ENCODE peak calls at places on chromosomes 4 and X, in five cellular contexts. Y, H, B, J and U are unnamed samples.
A peak's percentile ranks its signal among the peaks of the same experiment; 100 is the strongest.

GRCh38 chr4:119946359-119946758 is 120.3 kb downstream of the MAD2L1 start:
- DNase-seq in Y (no peak), H (no peak), B (no peak), J (no peak), U (no peak)

GRCh38 chrX:110341189-110342035 is 17.2 kb upstream of the RTL9 start:
- DNase-seq in Y (no peak), H (no peak), B (no peak), J (no peak), U (no peak)

GRCh38 chr4:33837043-33837442 is 2407.3 kb downstream of the ARAP2 start:
- DNase-seq in Y (no peak), H (no peak), B (no peak), J (no peak), U (no peak)

GRCh38 chrX:138150709-138151108 is 560.8 kb downstream of the FGF13 start:
- DNase-seq in Y (no peak), H (no peak), B (no peak), J (no peak), U (no peak)

GRCh38 chr4:175932116-175932515 is 120.1 kb upstream of the GPM6A start:
- DNase-seq in Y (no peak), H (no peak), B (no peak), J (no peak), U (no peak)

GRCh38 chr4:80767944-80768343 is 262.6 kb upstream of the BMP3 start:
- DNase-seq in Y (no peak), H (no peak), B (no peak), J (no peak), U (no peak)

GRCh38 chrX:64291106-64291505 is 60.7 kb upstream of the ASB12 start:
- DNase-seq in Y (no peak), H (no peak), B (no peak), J (no peak), U (no peak)

GRCh38 chr4:89563431-89563830 is 255.8 kb upstream of the GPRIN3 start:
- DNase-seq in Y (no peak), H (no peak), B (no peak), J (no peak), U (no peak)

GRCh38 chr4:185004562-185005208 is 13.6 kb upstream of the HELT start:
- DNase-seq in Y (peak; percentile 16), H (peak; percentile 12), B (peak; percentile 55), J (peak; percentile 73), U (peak; percentile 54)

GRCh38 chr4:7322166-7322991 is 112.4 kb downstream of the PSAPL1 start:
- DNase-seq in Y (no peak), H (no peak), B (no peak), J (no peak), U (no peak)

GRCh38 chr4:118783887-118784286 is 52.0 kb downstream of the SEC24D start:
- DNase-seq in Y (no peak), H (peak; percentile 21), B (no peak), J (no peak), U (no peak)

GRCh38 chr4:74638001-74638400 is 156.3 kb downstream of the BTC start:
- DNase-seq in Y (no peak), H (no peak), B (no peak), J (no peak), U (no peak)

GRCh38 chrX:153414838-153415552 is 3.7 kb downstream of the ZFP92 start:
- DNase-seq in Y (no peak), H (peak; percentile 11), B (no peak), J (no peak), U (no peak)

GRCh38 chr4:170274616-170275015 is 184.9 kb upstream of the AADAT start:
- DNase-seq in Y (no peak), H (no peak), B (no peak), J (no peak), U (no peak)

GRCh38 chr4:169802871-169803270 is 45.1 kb upstream of the HPF1 start:
- DNase-seq in Y (no peak), H (no peak), B (no peak), J (no peak), U (no peak)

GRCh38 chr4:171947389-171947788 is 134.2 kb downstream of the GALNTL6 start:
- DNase-seq in Y (no peak), H (no peak), B (no peak), J (no peak), U (no peak)

GRCh38 chr4:24753519-24753918 is 41.9 kb upstream of the SOD3 start:
- DNase-seq in Y (no peak), H (no peak), B (no peak), J (no peak), U (no peak)

GRCh38 chr4:80875642-80876041 is 154.9 kb upstream of the BMP3 start:
- DNase-seq in Y (no peak), H (no peak), B (no peak), J (no peak), U (no peak)

GRCh38 chr4:40577588-40578253 is 51.9 kb downstream of the RBM47 start:
- DNase-seq in Y (no peak), H (no peak), B (no peak), J (no peak), U (no peak)

GRCh38 chr4:40575846-40576245 is 53.8 kb downstream of the RBM47 start:
- DNase-seq in Y (no peak), H (no peak), B (no peak), J (no peak), U (peak; percentile 52)

GRCh38 chr4:40579983-40580382 is 49.7 kb downstream of the RBM47 start:
- DNase-seq in Y (no peak), H (no peak), B (no peak), J (no peak), U (no peak)

GRCh38 chr4:40573593-40574311 is 55.9 kb downstream of the RBM47 start:
- DNase-seq in Y (no peak), H (no peak), B (no peak), J (no peak), U (peak; percentile 67)

GRCh38 chr4:40576651-40577480 is 52.8 kb downstream of the RBM47 start:
- DNase-seq in Y (peak; percentile 82), H (peak; percentile 48), B (peak; percentile 85), J (peak; percentile 83), U (no peak)
- TF ChIP-seq EP300 in Y (no peak), H (no peak), B (no peak), J (no peak), U (peak; percentile 68)

GRCh38 chr4:138230048-138230447 is 12.1 kb downstream of the SLC7A11 start:
- DNase-seq in Y (no peak), H (no peak), B (no peak), J (no peak), U (no peak)

GRCh38 chr4:138233313-138233712 is 8.8 kb downstream of the SLC7A11 start:
- DNase-seq in Y (no peak), H (no peak), B (no peak), J (no peak), U (no peak)

GRCh38 chr4:138235419-138235952 is 6.7 kb downstream of the SLC7A11 start:
- DNase-seq in Y (no peak), H (no peak), B (no peak), J (no peak), U (no peak)

GRCh38 chr4:138234254-138234653 is 7.9 kb downstream of the SLC7A11 start:
- DNase-seq in Y (no peak), H (no peak), B (no peak), J (no peak), U (no peak)

DNA sequence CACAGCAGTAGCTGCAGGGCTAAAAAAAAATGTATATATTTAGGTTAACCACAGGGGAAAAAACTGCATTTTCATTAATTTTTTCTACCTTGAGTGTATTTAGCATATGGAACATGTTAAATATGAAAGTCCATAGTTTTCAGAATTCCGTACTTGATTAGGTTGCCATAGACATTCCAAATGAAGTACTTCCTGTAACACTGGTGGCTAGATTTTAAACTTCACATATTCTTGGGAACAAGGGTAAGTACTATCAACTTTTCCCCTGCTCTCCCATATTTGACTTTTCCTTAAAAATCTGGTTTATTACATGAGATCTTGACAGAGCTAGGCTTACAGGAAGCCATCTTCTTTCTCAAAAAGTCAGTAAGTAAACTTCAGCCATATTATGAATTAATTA is 9.8 kb downstream of the SLC7A11 start:
- DNase-seq in Y (no peak), H (no peak), B (no peak), J (no peak), U (no peak)
- H3K4me1 ChIP-seq in Y (peaks cover 7% of the 10 kb centered on the region), H (no peaks in the 10 kb centered on the region), B (no peaks in the 10 kb centered on the region), J (no peaks in the 10 kb centered on the region), U (no peaks in the 10 kb centered on the region)

GRCh38 chr4:98289375-98289774 is 28.2 kb downstream of the RAP1GDS1 start:
- DNase-seq in Y (no peak), H (no peak), B (no peak), J (no peak), U (no peak)

GRCh38 chr4:98287328-98287727 is 26.1 kb downstream of the RAP1GDS1 start:
- DNase-seq in Y (no peak), H (no peak), B (no peak), J (no peak), U (no peak)

GRCh38 chr4:98285676-98286075 is 24.5 kb downstream of the RAP1GDS1 start:
- DNase-seq in Y (no peak), H (no peak), B (no peak), J (no peak), U (no peak)

GRCh38 chr4:98283219-98284199 is 22.3 kb downstream of the RAP1GDS1 start:
- DNase-seq in Y (no peak), H (no peak), B (no peak), J (no peak), U (no peak)

DNA sequence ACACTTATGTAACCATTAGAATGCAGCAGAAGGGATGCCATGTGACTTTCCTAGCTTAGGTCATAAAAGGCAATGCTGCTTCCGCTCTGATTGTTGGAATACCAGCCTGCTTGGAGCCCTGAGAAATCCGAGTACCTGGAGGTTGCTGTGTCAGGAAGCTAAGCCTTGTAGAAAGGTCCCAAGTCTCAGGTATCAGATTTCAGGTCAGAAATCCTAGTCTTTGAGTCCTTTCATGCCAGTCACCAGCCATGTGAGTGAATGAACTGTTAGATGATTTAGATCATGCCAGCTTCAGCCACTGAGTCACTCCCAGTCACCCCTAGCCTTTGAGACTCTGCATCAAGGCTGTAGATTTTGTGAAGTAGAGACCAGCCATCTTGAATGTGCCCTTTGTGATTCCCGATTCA is 23.5 kb downstream of the RAP1GDS1 start:
- DNase-seq in Y (no peak), H (no peak), B (no peak), J (no peak), U (no peak)
- TF ChIP-seq EP300 in Y (no peak), H (no peak), B (no peak), J (no peak), U (no peak)

DNA sequence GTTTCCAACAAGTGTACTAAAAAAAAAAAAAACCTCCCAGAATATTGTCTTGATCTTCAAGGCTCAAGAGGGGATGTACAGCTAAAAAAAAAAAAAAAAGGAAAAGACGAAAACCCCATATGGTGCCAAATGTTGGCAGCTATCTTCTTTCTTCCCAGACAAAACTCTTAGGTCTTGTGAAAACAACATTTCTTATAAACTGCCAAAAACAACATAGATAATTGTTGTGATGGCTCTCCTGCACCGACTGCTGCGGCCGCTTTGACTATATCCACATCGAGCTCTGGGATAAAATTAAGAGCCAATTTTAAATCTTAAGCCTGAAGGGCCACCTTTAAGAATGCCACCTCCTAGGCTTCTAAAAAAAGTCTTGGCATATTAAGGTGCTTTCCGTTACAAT is 23.5 kb downstream of the PDGFC start:
- DNase-seq in Y (no peak), H (no peak), B (no peak), J (no peak), U (no peak)
- H3K4me1 ChIP-seq in Y (peaks cover 21% of the 10 kb centered on the region), H (peaks cover 28% of the 10 kb centered on the region), B (peaks cover 34% of the 10 kb centered on the region), J (no peaks in the 10 kb centered on the region), U (peaks cover 15% of the 10 kb centered on the region)